ENCODE peak calls at places on chromosomes 3 and 15, in four cellular contexts. G is HCT116, J is H1, Y is HepG2. K is an unnamed sample.

GRCh38 chr3:182725372-182726251 is 67.7 kb upstream of the ATP11B start:
- DNase-seq in J (no peak), G (no peak), Y (no peak), K (no peak)

GRCh38 chr3:100047455-100048141 is 66.7 kb downstream of the FILIP1L start:
- DNase-seq in G (peak), J (no peak), Y (peak), K (no peak)

GRCh38 chr15:88493811-88494210 is 26.3 kb downstream of the MRPS11 start:
- DNase-seq in G (no peak), J (no peak), Y (no peak), K (no peak)

GRCh38 chr3:108389361-108389760 is 93.0 kb downstream of the HHLA2 start:
- DNase-seq in J (no peak), G (no peak), Y (no peak), K (no peak)

GRCh38 chr15:96693990-96694517 is 363.6 kb downstream of the NR2F2 start:
- DNase-seq in Y (no peak), J (no peak), G (no peak), K (no peak)

GRCh38 chr3:38297947-38298711 is 16.0 kb downstream of the SLC22A14 start:
- DNase-seq in G (peak), J (no peak), Y (no peak), K (no peak)

GRCh38 chr15:64000183-64000710 is 46.0 kb downstream of the DAPK2 start:
- DNase-seq in Y (peak), J (no peak), G (no peak), K (no peak)

GRCh38 chr15:75928680-75929608 is 25.3 kb downstream of the FBXO22 start:
- DNase-seq in J (peak), G (peak), Y (peak), K (peak)

GRCh38 chr3:169241575-169241927 is 422.0 kb downstream of the MECOM start:
- DNase-seq in J (no peak), Y (no peak), G (no peak), K (no peak)

GRCh38 chr15:83475551-83475950 is 28.4 kb downstream of the SH3GL3 start:
- DNase-seq in G (no peak), J (no peak), Y (no peak), K (no peak)

GRCh38 chr15:55800216-55800615 is 57.3 kb upstream of the PRTG start:
- DNase-seq in J (no peak), Y (no peak), G (no peak), K (no peak)

GRCh38 chr3:107452436-107452835 is 70.3 kb upstream of the BBX start:
- DNase-seq in G (no peak), Y (no peak), J (no peak), K (no peak)

GRCh38 chr3:187838016-187838535 is 92.8 kb upstream of the BCL6 start:
- DNase-seq in G (no peak), J (no peak), Y (no peak), K (no peak)

GRCh38 chr15:65644282-65644681 is 22.5 kb downstream of the SLC24A1 start:
- DNase-seq in G (no peak), J (no peak), Y (no peak), K (no peak)

GRCh38 chr3:4687167-4687566 is 194.0 kb downstream of the ITPR1 start:
- DNase-seq in G (no peak), Y (peak), J (no peak), K (peak)

GRCh38 chr15:79218588-79219200 is 63.8 kb upstream of the ANKRD34C start:
- DNase-seq in Y (no peak), J (no peak), G (peak), K (no peak)

GRCh38 chr3:98731138-98731537 is 32.0 kb upstream of the ST3GAL6 start:
- DNase-seq in Y (no peak), G (no peak), J (no peak), K (no peak)

GRCh38 chr15:51585953-51586352 is 36.6 kb downstream of the DMXL2 start:
- DNase-seq in J (no peak), Y (peak), G (no peak), K (no peak)

GRCh38 chr3:63192248-63192647 is 85.9 kb upstream of the SYNPR start:
- DNase-seq in G (no peak), Y (no peak), J (no peak), K (no peak)

GRCh38 chr3:161069441-161070251 is 35.5 kb downstream of the B3GALNT1 start:
- DNase-seq in Y (no peak), J (no peak), G (no peak), K (peak)

GRCh38 chr3:177760803-177761202 is 563.5 kb upstream of the TBL1XR1 start:
- DNase-seq in J (no peak), G (no peak), Y (no peak), K (no peak)

GRCh38 chr3:30495172-30496124 is 111.0 kb upstream of the TGFBR2 start:
- DNase-seq in J (no peak), Y (no peak), G (no peak), K (no peak)

GRCh38 chr3:11498646-11499045 is 145.1 kb downstream of the VGLL4 start:
- DNase-seq in J (no peak), G (no peak), Y (peak), K (peak)

GRCh38 chr15:38565287-38565670 is 665 bp upstream of the RASGRP1 start:
- DNase-seq in G (no peak), Y (no peak), J (no peak), K (no peak)

GRCh38 chr3:31066999-31067398 is 172.5 kb upstream of the GADL1 start:
- DNase-seq in G (no peak), Y (no peak), J (no peak), K (no peak)

GRCh38 chr3:38609386-38610111 is 39.9 kb downstream of the SCN5A start:
- DNase-seq in J (no peak), G (no peak), Y (no peak), K (no peak)

GRCh38 chr3:14511971-14512943 is 27.9 kb downstream of the GRIP2 start:
- DNase-seq in J (no peak), Y (no peak), G (no peak), K (no peak)

GRCh38 chr3:126142652-126143051 is 37.7 kb downstream of the ALDH1L1 start:
- DNase-seq in Y (no peak), J (peak), G (no peak), K (no peak)

GRCh38 chr3:48184299-48184698 is 3.9 kb downstream of the CDC25A start:
- DNase-seq in G (no peak), Y (no peak), J (no peak), K (no peak)

GRCh38 chr3:71050521-71051258 is 532.8 kb downstream of the FOXP1 start:
- DNase-seq in G (no peak), J (no peak), Y (peak), K (no peak)

GRCh38 chr3:109927161-109927560 is 589.8 kb upstream of the DPPA4 start:
- DNase-seq in G (peak), Y (peak), J (no peak), K (no peak)

GRCh38 chr3:39848365-39848764 is 39.0 kb downstream of the MYRIP start:
- DNase-seq in J (no peak), Y (no peak), G (no peak), K (no peak)

GRCh38 chr3:64686446-64686908 is 1.3 kb downstream of the ADAMTS9 start:
- DNase-seq in G (no peak), Y (peak), J (no peak), K (no peak)

GRCh38 chr15:57667171-57667924 is 39.2 kb upstream of the POLR2M start:
- DNase-seq in Y (peak), G (no peak), J (no peak), K (peak)
- TF ChIP-seq JUND in Y (no peak), G (no peak), J (no peak), K (no peak)

GRCh38 chr3:36733162-36733696 is 31.1 kb downstream of the DCLK3 start:
- DNase-seq in Y (no peak), G (no peak), J (no peak), K (no peak)

GRCh38 chr3:36738701-36739100 is 25.7 kb downstream of the DCLK3 start:
- DNase-seq in Y (no peak), J (no peak), G (no peak), K (no peak)

GRCh38 chr3:36734742-36735141 is 29.6 kb downstream of the DCLK3 start:
- DNase-seq in J (no peak), G (no peak), Y (no peak), K (no peak)

GRCh38 chr3:36733723-36734122 is 30.6 kb downstream of the DCLK3 start:
- DNase-seq in Y (no peak), G (no peak), J (no peak), K (no peak)

GRCh38 chr3:36736327-36736726 is 28.0 kb downstream of the DCLK3 start:
- DNase-seq in J (no peak), G (no peak), Y (no peak), K (no peak)
- TF ChIP-seq JUND in J (no peak), G (no peak), Y (no peak), K (no peak)

GRCh38 chr15:92954578-92954977 is 54.5 kb downstream of the CHD2 start:
- DNase-seq in G (no peak), J (no peak), Y (peak), K (no peak)
- TF ChIP-seq JUND in G (no peak), J (no peak), Y (no peak), K (no peak)

DNA sequence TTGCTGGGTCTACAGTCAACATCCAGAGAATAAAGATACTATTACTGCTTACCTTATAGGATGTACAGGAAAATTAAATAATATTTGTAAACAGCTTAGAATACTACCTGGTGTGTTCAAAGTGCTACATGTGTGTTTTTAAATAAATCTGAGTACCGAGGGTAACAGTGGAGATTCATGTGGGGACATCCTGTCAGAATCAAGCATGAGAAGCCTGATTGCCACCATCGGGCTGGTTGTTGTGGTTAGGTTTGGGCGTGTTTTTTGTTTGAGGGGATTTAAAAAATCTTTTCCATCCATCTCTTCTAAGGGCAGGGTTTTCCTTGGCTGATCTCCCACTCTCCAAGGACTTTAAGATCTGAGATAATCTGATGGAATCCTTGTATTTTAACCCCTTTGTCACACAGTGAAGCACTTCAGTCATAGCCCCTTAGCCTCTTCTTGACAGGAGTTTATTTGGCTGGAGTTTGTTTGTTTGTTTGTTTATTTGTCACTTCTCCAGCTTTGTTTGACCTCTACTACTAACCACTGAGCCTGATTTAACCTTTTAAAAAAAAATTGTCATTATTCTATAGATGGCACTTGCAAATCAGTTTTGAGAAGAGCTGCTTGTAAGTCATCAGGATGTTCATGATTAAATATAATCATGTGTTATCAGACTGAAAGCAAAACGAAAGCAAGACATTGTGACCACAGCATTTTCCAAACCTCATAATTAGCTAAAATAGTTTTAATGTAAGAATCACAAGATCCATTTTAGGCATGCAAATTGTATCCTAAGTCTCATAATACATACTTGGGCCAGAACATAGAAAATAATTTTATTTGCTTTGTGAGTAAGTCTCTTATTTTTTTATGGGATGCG is 72.8 kb upstream of the RARB start:
- DNase-seq in J (no peak), G (no peak), Y (no peak), K (no peak)
- TF ChIP-seq JUND in J (no peak), G (no peak), Y (no peak), K (no peak)

GRCh38 chr3:124784686-124785382 is 54.6 kb downstream of the UMPS start:
- DNase-seq in G (no peak), J (no peak), Y (no peak), K (no peak)
- TF ChIP-seq JUND in G (no peak), J (no peak), Y (no peak), K (no peak)